ENCODE peak calls at places on chromosomes 13 and 19, in nine cellular contexts. P, D, C, U, O, V, W, Q and H are unnamed samples.

GRCh38 chr19:8149261-8150094 is at the start of gene FBN3:
- DNase-seq in O (no peak), U (no peak), V (no peak), W (no peak), C (no peak), Q (no peak), D (no peak), P (no peak), H (no peak)

GRCh38 chr13:101190337-101190736 is 226.0 kb downstream of the NALCN start:
- DNase-seq in Q (no peak), O (no peak), C (no peak), D (no peak), P (no peak), V (no peak), W (no peak), U (no peak), H (no peak)

GRCh38 chr19:46309056-46309455 is 12.2 kb downstream of the HIF3A start:
- DNase-seq in W (no peak), V (no peak), U (no peak), O (no peak), Q (no peak), P (no peak), C (no peak), D (no peak), H (no peak)

GRCh38 chr19:2695288-2695866 is 7.1 kb downstream of the GNG7 start:
- DNase-seq in O (no peak), P (no peak), V (no peak), D (peak; percentile 13), U (no peak), Q (no peak), W (peak; percentile 19), C (peak; percentile 65), H (no peak)

GRCh38 chr19:1027020-1027952 is 878 bp downstream of the CNN2 start:
- DNase-seq in O (no peak), D (peak; percentile 31), V (peak; percentile 64), P (no peak), Q (peak; percentile 53), W (no peak), U (no peak), C (no peak), H (no peak)

GRCh38 chr13:44236370-44236769 is 137.3 kb upstream of the SERP2 start:
- DNase-seq in O (no peak), D (no peak), C (no peak), P (no peak), V (peak; percentile 77), Q (no peak), U (no peak), W (no peak), H (no peak)

GRCh38 chr13:32682740-32683139 is 96.5 kb downstream of the PDS5B start:
- DNase-seq in Q (no peak), P (no peak), V (no peak), O (no peak), W (no peak), U (no peak), C (no peak), D (no peak), H (no peak)

GRCh38 chr19:48739835-48740704 is at the start of gene RASIP1:
- DNase-seq in O (no peak), P (no peak), W (peak; percentile 55), U (peak; percentile 33), Q (no peak), V (no peak), D (no peak), C (peak; percentile 84), H (no peak)

GRCh38 chr13:46748300-46748699 is 48.7 kb downstream of the ESD start:
- DNase-seq in V (no peak), O (no peak), Q (no peak), U (no peak), D (no peak), C (no peak), P (no peak), W (no peak), H (no peak)

GRCh38 chr13:36673838-36674326 is at the start of gene SERTM1:
- DNase-seq in P (no peak), V (peak; percentile 21), O (no peak), Q (no peak), C (peak; percentile 42), U (no peak), W (no peak), D (peak; percentile 27), H (no peak)

GRCh38 chr19:15587663-15588062 is 27.4 kb upstream of the CYP4F8 start:
- DNase-seq in D (no peak), P (peak; percentile 63), O (peak; percentile 78), C (peak; percentile 40), Q (no peak), U (no peak), W (no peak), V (no peak), H (peak; percentile 16)

GRCh38 chr19:12660980-12661379 is 5.6 kb downstream of the MAN2B1 start:
- DNase-seq in Q (no peak), P (no peak), V (no peak), W (no peak), U (no peak), D (no peak), C (no peak), O (no peak), H (no peak)

DNA sequence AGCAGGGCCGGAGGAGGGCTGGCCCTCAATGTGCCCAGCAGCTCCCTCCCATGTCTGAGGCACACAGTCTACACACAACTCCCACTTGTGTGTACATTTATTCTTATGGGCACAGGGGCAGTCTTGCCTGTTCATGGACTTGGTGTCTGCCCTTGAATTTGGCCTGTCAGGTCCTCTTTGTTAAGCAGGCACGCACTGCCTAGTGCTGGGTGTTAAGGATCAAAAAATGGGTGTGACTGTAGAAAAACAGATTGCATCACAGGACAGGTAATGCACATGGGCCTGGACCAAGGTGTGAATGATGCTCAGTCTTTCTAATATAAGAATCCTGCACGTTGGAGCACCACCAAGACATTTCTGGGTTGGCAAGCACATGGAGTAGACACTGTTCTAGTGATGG is 33.6 kb downstream of the GATAD2A start:
- DNase-seq in P (no peak), W (no peak), C (no peak), V (no peak), U (no peak), D (no peak), O (no peak), Q (no peak), H (no peak)
- H3K27ac ChIP-seq in P (no peak overlapping the region), W (no peak overlapping the region), C (no peak overlapping the region), V (no peak overlapping the region), U (no peak overlapping the region), D (no peak overlapping the region), O (no peak overlapping the region), Q (no peak overlapping the region), H (no peak overlapping the region)

GRCh38 chr19:30082611-30083010 is 140.6 kb downstream of the URI1 start:
- DNase-seq in W (no peak), D (no peak), U (no peak), Q (no peak), V (no peak), O (no peak), P (no peak), C (no peak), H (no peak)
- H3K27me3 ChIP-seq in W (no peaks in the 10 kb centered on the region), D (no peaks in the 10 kb centered on the region), U (no peaks in the 10 kb centered on the region), Q (no peaks in the 10 kb centered on the region), V (peaks cover 7% of the 10 kb centered on the region), O (peaks cover 23% of the 10 kb centered on the region), P (no peaks in the 10 kb centered on the region), C (no peaks in the 10 kb centered on the region), H (no peaks in the 10 kb centered on the region)

DNA sequence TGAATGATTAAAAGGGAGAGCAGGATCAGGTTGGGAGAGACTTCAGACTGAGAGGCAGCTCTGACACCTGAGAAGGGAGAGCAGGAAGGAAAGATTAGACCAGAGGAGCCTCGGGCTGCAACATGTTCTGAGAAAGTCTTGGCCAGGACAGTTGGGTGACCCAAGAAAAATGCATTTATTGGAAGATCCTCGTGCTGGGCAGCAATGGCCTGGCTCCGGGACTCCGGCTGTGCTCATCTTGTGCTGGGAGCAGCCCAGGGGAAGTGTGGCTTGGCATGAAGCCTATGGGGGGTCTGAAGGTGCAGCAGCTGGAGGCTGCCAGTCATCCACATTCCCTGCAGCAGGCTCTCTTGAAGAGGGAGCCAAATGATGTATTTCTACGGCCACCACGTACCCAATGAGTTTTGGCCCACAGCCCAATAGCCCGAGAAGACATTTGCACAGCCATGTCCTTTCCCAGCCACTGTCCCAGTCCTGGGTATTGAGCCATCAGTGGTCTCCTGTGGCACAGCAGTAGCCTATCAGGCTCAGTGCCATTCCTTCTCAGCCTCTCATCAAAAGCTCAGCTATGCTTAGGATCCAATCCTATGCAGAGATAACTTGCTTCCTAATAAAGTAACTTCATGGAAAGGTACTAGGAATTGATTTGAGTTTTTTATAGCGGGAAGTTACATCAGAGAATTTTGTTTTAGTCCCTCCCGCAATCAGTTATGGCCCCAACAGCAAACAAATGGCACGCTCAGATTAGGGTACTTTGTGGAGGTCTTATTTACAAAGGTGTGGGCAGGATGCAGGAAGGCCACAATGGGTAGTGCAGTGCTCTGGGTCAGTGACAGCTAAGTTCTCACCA is 76.1 kb upstream of the MEDAG start:
- DNase-seq in Q (no peak), D (no peak), V (no peak), P (no peak), U (no peak), O (no peak), W (no peak), C (no peak), H (no peak)
- H3K27ac ChIP-seq in Q (no peak overlapping the region), D (peak overlapping the region; percentile 76), V (peak overlapping the region; percentile 49), P (no peak overlapping the region), U (no peak overlapping the region), O (no peak overlapping the region), W (no peak overlapping the region), C (no peak overlapping the region), H (no peak overlapping the region)

GRCh38 chr13:113137656-113138292 is 15.2 kb downstream of the F10 start:
- DNase-seq in Q (no peak), W (no peak), P (no peak), O (no peak), C (no peak), U (no peak), D (no peak), V (no peak), H (no peak)

GRCh38 chr13:113129921-113130750 is 7.5 kb downstream of the F10 start:
- DNase-seq in P (peak; percentile 39), C (peak; percentile 78), W (no peak), V (no peak), O (peak; percentile 40), Q (no peak), U (peak; percentile 57), D (no peak), H (no peak)

GRCh38 chr13:113138792-113139551 is 16.4 kb downstream of the F10 start:
- DNase-seq in V (no peak), W (no peak), D (no peak), C (no peak), U (no peak), P (peak; percentile 44), Q (no peak), O (no peak), H (no peak)

GRCh38 chr13:113139580-113139979 is 17.0 kb downstream of the F10 start:
- DNase-seq in C (no peak), P (no peak), O (no peak), W (no peak), U (no peak), Q (no peak), V (no peak), D (no peak), H (no peak)

DNA sequence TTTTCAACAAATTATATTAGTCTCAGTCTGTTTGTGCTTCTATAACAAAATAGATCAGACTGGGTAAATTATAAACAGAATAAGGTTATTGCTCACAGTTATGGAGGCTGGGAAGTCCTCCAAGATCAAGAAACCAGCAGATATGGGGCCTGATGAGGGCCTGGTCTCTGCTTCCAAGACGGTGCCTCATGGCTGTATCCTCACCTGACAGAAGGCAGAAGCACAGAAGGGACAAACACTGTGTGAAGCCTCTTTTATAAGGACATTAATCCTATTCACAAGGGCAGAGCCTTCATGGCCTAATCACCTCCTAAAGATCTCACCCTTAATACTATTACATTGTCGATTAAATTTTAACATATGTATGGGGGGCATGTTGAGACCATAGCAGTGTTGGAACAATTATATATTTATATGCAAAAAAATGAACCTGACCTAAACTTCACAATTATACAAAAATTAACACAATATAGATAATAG is 12.7 kb downstream of the F10 start:
- DNase-seq in W (no peak), D (no peak), O (no peak), V (no peak), U (peak; percentile 33), P (no peak), C (no peak), Q (no peak), H (no peak)
- H3K27me3 ChIP-seq in W (no peaks in the 10 kb centered on the region), D (peaks cover 2% of the 10 kb centered on the region), O (peaks cover 14% of the 10 kb centered on the region), V (peaks cover 3% of the 10 kb centered on the region), U (no peaks in the 10 kb centered on the region), P (no peaks in the 10 kb centered on the region), C (no peaks in the 10 kb centered on the region), Q (no peaks in the 10 kb centered on the region), H (peaks cover 3% of the 10 kb centered on the region)